ENCODE peak calls at places on chromosome 15, in five cellular contexts. Q is astrocyte of the cerebellum, G is esophagus squamous epithelium, M is spleen, U is heart left ventricle. Z is an unnamed sample.

GRCh38 chr15:45157974-45158373 is 28.2 kb downstream of the DUOX1 start:
- DNase-seq in Q (peak; percentile 78), G (no peak), M (no peak), U (no peak), Z (peak; percentile 38)

GRCh38 chr15:70859998-70860397 is 6.0 kb upstream of the LARP6 start:
- DNase-seq in Q (no peak), G (no peak), M (no peak), U (no peak), Z (no peak)

GRCh38 chr15:30882861-30883433 is 20.8 kb upstream of the FAN1 start:
- DNase-seq in Q (no peak), G (no peak), M (no peak), U (no peak), Z (no peak)

GRCh38 chr15:50562735-50563640 is 16.5 kb upstream of the USP50 start:
- DNase-seq in Q (peak; percentile 34), G (no peak), M (no peak), U (no peak), Z (no peak)

GRCh38 chr15:101427606-101428487 is 61.7 kb downstream of the PCSK6 start:
- DNase-seq in Q (no peak), G (no peak), M (peak; percentile 63), U (no peak), Z (no peak)

GRCh38 chr15:45863881-45864580 is 229.2 kb downstream of the SQOR start:
- DNase-seq in Q (peak; percentile 11), G (no peak), M (no peak), U (no peak), Z (no peak)

GRCh38 chr15:92277776-92278175 is 115.9 kb upstream of the ST8SIA2 start:
- DNase-seq in Q (peak; percentile 2), G (no peak), M (no peak), U (no peak), Z (no peak)

GRCh38 chr15:48634096-48634495 is 11.4 kb downstream of the FBN1 start:
- DNase-seq in Q (no peak), G (no peak), M (no peak), U (no peak), Z (no peak)

GRCh38 chr15:57915827-57916531 is 149.5 kb downstream of the ALDH1A2 start:
- DNase-seq in Q (no peak), G (no peak), M (no peak), U (no peak), Z (no peak)

GRCh38 chr15:34716111-34716510 is 38.7 kb downstream of the GJD2 start:
- DNase-seq in Q (no peak), G (no peak), M (no peak), U (peak; percentile 77), Z (no peak)

GRCh38 chr15:101615986-101616848 is 36.0 kb downstream of the TM2D3 start:
- DNase-seq in Q (peak; percentile 19), G (no peak), M (no peak), U (peak; percentile 87), Z (peak; percentile 19)

DNA sequence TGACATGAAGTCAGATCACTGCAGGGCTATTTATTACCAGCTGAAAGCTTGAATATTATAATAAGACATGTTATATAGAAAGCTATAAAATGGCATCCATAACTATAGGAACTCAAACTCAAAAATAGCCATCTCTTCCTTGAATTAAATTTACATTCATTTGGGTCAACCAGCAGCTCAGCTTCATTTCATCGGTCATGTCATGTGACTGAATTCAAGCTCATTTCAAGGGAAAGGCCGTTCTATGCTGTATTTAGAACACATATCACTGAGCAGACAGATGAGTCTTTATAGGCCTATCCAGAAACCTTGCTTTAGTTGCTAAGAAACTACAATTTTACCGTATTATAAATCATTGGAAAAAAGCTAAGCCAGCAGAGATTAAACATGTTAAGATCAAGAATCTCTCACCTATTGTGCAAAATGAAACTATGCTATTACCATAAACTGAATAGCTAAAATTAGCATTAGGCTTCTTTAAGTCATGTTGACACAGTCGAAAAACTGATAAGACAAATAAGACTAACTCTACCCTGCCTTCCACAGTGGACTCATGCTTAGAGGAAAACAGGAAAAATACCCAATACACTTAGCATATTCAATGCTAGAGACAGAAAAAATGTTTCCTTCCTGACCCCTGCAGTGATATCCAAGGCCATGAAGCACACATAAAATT is 2.3 kb downstream of the NPTN start:
- DNase-seq in Q (no peak), G (no peak), M (no peak), U (no peak), Z (no peak)
- H3K4me3 ChIP-seq in Q (peak overlapping the region; percentile 9), G (no peak overlapping the region), M (peak overlapping the region; percentile 0), U (peak overlapping the region; percentile 95), Z (peak overlapping the region; percentile 2)

DNA sequence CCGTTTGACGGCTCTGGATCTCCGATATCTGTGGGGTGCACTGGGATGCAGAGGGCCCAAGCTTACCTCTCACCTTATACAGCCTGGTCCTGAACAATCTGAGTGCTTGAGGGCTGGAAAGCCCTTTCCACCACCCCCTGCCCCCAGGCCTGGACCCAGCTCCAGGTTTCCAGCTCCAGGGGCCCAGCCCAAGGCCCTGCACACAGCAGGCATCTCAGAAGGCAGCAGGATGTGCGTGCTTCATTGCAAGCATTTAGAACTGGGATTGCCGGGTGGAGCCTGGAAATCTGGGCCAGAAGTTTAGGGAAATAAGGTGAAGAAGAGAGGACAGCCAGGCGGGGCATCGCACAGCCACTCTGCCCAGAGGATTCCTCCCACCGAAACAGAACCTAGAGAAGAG is 25.6 kb downstream of the CCDC33 start:
- DNase-seq in Q (no peak), G (no peak), M (no peak), U (no peak), Z (no peak)
- TF ChIP-seq CTCF in Q (no peak), G (no peak), M (no peak), U (no peak), Z (no peak)

GRCh38 chr15:99121691-99122410 is 17.0 kb downstream of the SYNM start:
- DNase-seq in Q (no peak), G (no peak), M (no peak), U (no peak), Z (no peak)

GRCh38 chr15:99125061-99125990 is 20.4 kb downstream of the SYNM start:
- DNase-seq in Q (no peak), G (no peak), M (no peak), U (no peak), Z (no peak)

GRCh38 chr15:99122831-99123705 is 18.2 kb downstream of the SYNM start:
- DNase-seq in Q (no peak), G (no peak), M (no peak), U (no peak), Z (no peak)

GRCh38 chr15:99124641-99125040 is 19.8 kb downstream of the SYNM start:
- DNase-seq in Q (no peak), G (no peak), M (no peak), U (no peak), Z (no peak)

DNA sequence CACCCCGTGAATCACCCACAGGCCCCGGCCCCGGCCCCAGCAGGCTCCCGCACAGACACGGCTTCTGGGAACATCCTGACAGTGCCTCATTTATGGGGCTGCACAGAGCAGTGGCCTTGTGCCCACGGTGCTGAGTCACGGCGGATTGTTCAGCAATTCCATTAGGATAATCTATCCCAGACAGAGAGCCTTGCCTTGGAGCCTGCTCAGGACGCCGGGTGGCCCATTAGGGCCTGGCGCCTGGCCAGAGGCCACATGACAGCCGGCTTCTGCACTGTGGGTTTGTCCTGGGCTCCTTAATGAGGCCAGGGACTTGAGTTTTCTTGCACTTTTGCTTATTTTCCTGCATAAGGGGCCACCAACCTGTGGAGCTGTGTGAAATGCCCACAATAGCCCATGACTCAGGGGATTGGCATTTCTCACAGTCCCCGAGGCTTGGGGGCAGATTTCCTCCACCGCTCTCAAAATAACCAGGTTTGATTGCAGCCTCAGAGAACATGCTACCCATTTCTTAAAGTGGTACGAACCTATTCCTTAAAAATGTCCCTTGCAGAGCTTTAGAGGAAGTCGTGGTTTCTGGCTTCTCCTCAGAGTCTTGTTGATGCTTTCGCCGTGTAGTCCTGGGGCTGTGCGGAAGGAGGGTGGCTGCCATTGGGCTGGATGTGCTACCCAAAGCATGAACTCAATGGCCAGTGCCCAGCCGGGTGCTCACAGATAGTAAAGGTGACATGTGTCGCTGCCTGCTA is 19.0 kb downstream of the SYNM start:
- DNase-seq in Q (peak; percentile 93), G (no peak), M (no peak), U (peak; percentile 90), Z (peak; percentile 92)
- H3K4me3 ChIP-seq in Q (peak overlapping the region; percentile 13), G (no peak overlapping the region), M (no peak overlapping the region), U (peak overlapping the region; percentile 30), Z (peak overlapping the region; percentile 24)

GRCh38 chr15:73344051-73344450 is 24.7 kb downstream of the HCN4 start:
- DNase-seq in Q (no peak), G (no peak), M (no peak), U (no peak), Z (no peak)
- TF ChIP-seq CTCF in Q (no peak), G (no peak), M (no peak), U (no peak), Z (no peak)

DNA sequence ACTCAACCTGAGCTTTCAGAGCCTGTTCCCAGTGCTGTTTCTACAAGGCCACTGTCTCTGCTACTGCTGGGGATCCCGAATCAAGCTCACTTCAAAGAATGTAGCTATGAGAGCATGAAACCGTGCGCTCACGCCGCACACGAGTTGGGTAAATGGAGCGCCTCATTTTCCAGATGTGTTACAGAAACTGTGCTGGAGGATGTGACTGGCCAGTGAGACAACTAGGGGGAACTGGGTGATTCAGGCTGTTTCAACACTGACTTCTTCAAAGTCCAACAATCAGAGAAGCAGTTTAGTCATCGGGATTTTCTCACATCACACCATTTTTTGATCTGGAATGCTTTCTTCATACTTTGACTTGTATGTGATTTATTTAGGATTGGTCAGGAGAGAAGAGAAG is 3.5 kb downstream of the ZNF710 start:
- DNase-seq in Q (peak; percentile 52), G (no peak), M (peak; percentile 79), U (no peak), Z (peak; percentile 88)
- H3K4me3 ChIP-seq in Q (no peak overlapping the region), G (no peak overlapping the region), M (no peak overlapping the region), U (no peak overlapping the region), Z (no peak overlapping the region)

DNA sequence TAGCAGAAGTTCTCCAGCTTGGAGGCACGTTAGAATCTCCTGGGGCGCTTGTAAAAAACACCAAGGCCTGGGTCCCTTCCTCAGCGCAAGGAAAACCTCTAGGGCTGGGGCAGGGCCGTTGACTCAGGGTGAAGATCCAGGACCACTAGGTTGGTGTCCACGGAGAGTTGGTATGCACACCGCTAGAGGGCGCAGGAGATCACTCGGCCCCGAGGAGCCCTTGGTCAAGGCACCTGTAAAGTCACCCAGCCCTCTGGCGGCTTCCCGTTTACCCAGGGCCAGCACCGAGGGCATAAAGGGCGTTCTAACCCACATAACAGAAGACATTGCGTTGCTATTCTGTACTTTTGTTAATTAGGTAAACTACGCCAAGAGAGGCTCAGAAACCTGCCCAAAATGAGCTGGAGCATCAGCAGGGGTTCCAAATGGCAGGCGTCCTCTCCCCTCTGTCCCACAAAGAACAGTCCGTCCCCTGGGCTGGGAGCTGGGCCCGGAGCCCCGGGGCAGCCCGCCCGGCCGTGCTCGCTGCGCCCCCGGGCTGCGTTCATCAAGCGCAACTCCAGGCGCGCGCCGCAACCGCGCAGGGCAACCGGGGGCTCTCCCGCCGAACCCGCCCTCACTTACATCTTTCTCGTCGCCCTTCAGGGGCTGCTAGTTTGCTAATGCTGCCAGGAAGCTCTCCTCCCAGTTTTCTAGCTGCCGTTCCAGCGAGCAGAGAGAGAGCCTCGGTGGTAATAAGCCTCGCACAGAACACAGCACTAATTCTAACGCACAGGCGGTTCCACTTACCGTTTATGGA is 332.1 kb downstream of the ARRDC4 start:
- DNase-seq in Q (no peak), G (no peak), M (no peak), U (peak; percentile 37), Z (no peak)
- TF ChIP-seq CTCF in Q (peak; percentile 61), G (peak; percentile 57), M (peak; percentile 39), U (peak; percentile 62), Z (peak; percentile 74)

Z was measured in BJ.